ENCODE peak calls at places on chromosomes 3 and 15, in nine cellular contexts. S is GM20000; F is kidney epithelial cell; R is HTR-8/SVneo; Y is lung; J is neural progenitor cell; Z is left cardiac atrium; C is caudate nucleus; I is stimulated activated CD8-positive, alpha-beta memory T cell treated with anti-CD3 and anti-CD28 coated beads, Interleukin-15, amount 100 ng/mL, for 24 hours. V is an unnamed sample.

GRCh38 chr3:159413319-159413718 is 575.3 kb upstream of the IL12A start:
- DNase-seq in S (no peak), F (no peak), R (no peak), Y (no peak), J (no peak), Z (no peak), C (no peak), I (no peak), V (no peak)

GRCh38 chr3:2958553-2958952 is 151.6 kb downstream of the IL5RA start:
- DNase-seq in S (no peak), F (no peak), R (no peak), Y (no peak), J (no peak), Z (no peak), C (no peak), I (no peak), V (no peak)

GRCh38 chr15:60035344-60035743 is 31.2 kb downstream of the FOXB1 start:
- DNase-seq in S (no peak), F (no peak), R (no peak), Y (no peak), J (no peak), Z (no peak), C (no peak), I (no peak), V (no peak)

GRCh38 chr3:137948400-137949072 is 61.4 kb upstream of the CLDN18 start:
- DNase-seq in S (no peak), F (no peak), R (no peak), Y (no peak), J (no peak), Z (no peak), C (no peak), I (no peak), V (no peak)

GRCh38 chr3:36095238-36095637 is 285.1 kb upstream of the STAC start:
- DNase-seq in S (no peak), F (no peak), R (no peak), Y (no peak), J (no peak), Z (no peak), C (no peak), I (no peak), V (no peak)

GRCh38 chr15:66907826-66908502 is 157.4 kb upstream of the SMAD3 start:
- DNase-seq in S (no peak), F (no peak), R (no peak), Y (no peak), J (no peak), Z (peak), C (peak), I (no peak), V (no peak)

GRCh38 chr15:65083262-65083701 is 6.7 kb downstream of the KBTBD13 start:
- DNase-seq in S (no peak), F (no peak), R (no peak), Y (no peak), J (peak), Z (no peak), C (peak), I (no peak), V (no peak)

GRCh38 chr3:64311424-64311920 is 86.2 kb upstream of the PRICKLE2 start:
- DNase-seq in S (no peak), F (no peak), R (no peak), Y (no peak), J (no peak), Z (no peak), C (no peak), I (no peak), V (no peak)

GRCh38 chr15:45573961-45574629 is 13.1 kb upstream of the BLOC1S6 start:
- DNase-seq in S (no peak), F (no peak), R (peak), Y (no peak), J (peak), Z (no peak), C (no peak), I (no peak), V (no peak)

GRCh38 chr3:183085634-183086390 is 13.5 kb downstream of the MCCC1 start:
- DNase-seq in S (no peak), F (no peak), R (peak), Y (peak), J (peak), Z (no peak), C (no peak), I (no peak), V (no peak)

GRCh38 chr15:27410986-27411385 is 440.0 kb downstream of the GABRG3 start:
- DNase-seq in S (no peak), F (no peak), R (no peak), Y (no peak), J (no peak), Z (no peak), C (no peak), I (no peak), V (no peak)

GRCh38 chr3:141407043-141407442 is 38.7 kb downstream of the ZBTB38 start:
- DNase-seq in S (no peak), F (no peak), R (peak), Y (peak), J (no peak), Z (no peak), C (no peak), I (no peak), V (peak)

GRCh38 chr3:134250717-134251220 is at the start of gene RYK:
- DNase-seq in S (peak), F (no peak), R (peak), Y (peak), J (peak), Z (peak), C (peak), I (peak), V (no peak)

GRCh38 chr3:76943058-76943457 is 96.8 kb upstream of the ROBO2 start:
- DNase-seq in S (no peak), F (no peak), R (no peak), Y (no peak), J (no peak), Z (no peak), C (no peak), I (no peak), V (no peak)

GRCh38 chr3:58588030-58588614 is 10.9 kb upstream of the FAM107A start:
- DNase-seq in S (peak), F (no peak), R (peak), Y (no peak), J (peak), Z (no peak), C (no peak), I (no peak), V (no peak)

GRCh38 chr15:81573098-81573746 is 199.2 kb upstream of the TMC3 start:
- DNase-seq in S (no peak), F (no peak), R (no peak), Y (no peak), J (no peak), Z (no peak), C (no peak), I (no peak), V (no peak)

GRCh38 chr3:53162672-53163458 is 1.9 kb downstream of the PRKCD start:
- DNase-seq in S (peak), F (no peak), R (no peak), Y (no peak), J (no peak), Z (no peak), C (peak), I (no peak), V (no peak)

GRCh38 chr3:5021116-5021515 is 41.9 kb downstream of the BHLHE40 start:
- DNase-seq in S (no peak), F (no peak), R (no peak), Y (no peak), J (no peak), Z (no peak), C (no peak), I (no peak), V (no peak)

GRCh38 chr15:75753145-75753544 is 40.5 kb upstream of the CSPG4 start:
- DNase-seq in S (no peak), F (no peak), R (no peak), Y (no peak), J (no peak), Z (no peak), C (no peak), I (no peak), V (no peak)

GRCh38 chr3:129485681-129486056 is 42.8 kb upstream of the RHO start:
- DNase-seq in S (no peak), F (no peak), R (no peak), Y (peak), J (no peak), Z (peak), C (peak), I (no peak), V (peak)

GRCh38 chr3:53269888-53270880 is 14.4 kb upstream of the TKT start:
- DNase-seq in S (no peak), F (peak), R (peak), Y (peak), J (peak), Z (peak), C (peak), I (no peak), V (peak)

GRCh38 chr3:98884675-98885371 is 16.7 kb downstream of the DCBLD2 start:
- DNase-seq in S (no peak), F (no peak), R (no peak), Y (no peak), J (no peak), Z (no peak), C (no peak), I (no peak), V (no peak)

GRCh38 chr15:42152921-42153680 is 3.3 kb downstream of the PLA2G4F start:
- DNase-seq in S (no peak), F (no peak), R (no peak), Y (no peak), J (no peak), Z (no peak), C (no peak), I (no peak), V (no peak)

GRCh38 chr3:135240426-135240825 is 445.4 kb downstream of the EPHB1 start:
- DNase-seq in S (no peak), F (no peak), R (no peak), Y (no peak), J (peak), Z (no peak), C (no peak), I (no peak), V (no peak)

GRCh38 chr15:32747886-32748285 is 30.1 kb downstream of the GREM1 start:
- DNase-seq in S (no peak), F (no peak), R (no peak), Y (no peak), J (no peak), Z (no peak), C (no peak), I (no peak), V (no peak)

GRCh38 chr15:83919319-83919830 is 265.5 kb downstream of the ADAMTSL3 start:
- DNase-seq in S (peak), F (no peak), R (no peak), Y (no peak), J (no peak), Z (no peak), C (no peak), I (no peak), V (no peak)

GRCh38 chr15:55819397-55820034 is 76.6 kb upstream of the PRTG start:
- DNase-seq in S (no peak), F (no peak), R (no peak), Y (no peak), J (peak), Z (no peak), C (no peak), I (no peak), V (no peak)

GRCh38 chr3:181703701-181704420 is 7.9 kb upstream of the SOX2 start:
- DNase-seq in S (no peak), F (no peak), R (no peak), Y (no peak), J (peak), Z (no peak), C (peak), I (no peak), V (no peak)

GRCh38 chr15:62901916-62902554 is 140.5 kb upstream of the TPM1 start:
- DNase-seq in S (no peak), F (no peak), R (no peak), Y (no peak), J (no peak), Z (no peak), C (no peak), I (no peak), V (peak)

GRCh38 chr3:5563537-5564277 is 376.2 kb downstream of the EDEM1 start:
- DNase-seq in S (no peak), F (no peak), R (no peak), Y (no peak), J (no peak), Z (no peak), C (no peak), I (no peak), V (no peak)

GRCh38 chr3:146072824-146073223 is 88.2 kb downstream of the PLOD2 start:
- DNase-seq in S (no peak), F (no peak), R (no peak), Y (no peak), J (no peak), Z (no peak), C (no peak), I (no peak), V (no peak)

GRCh38 chr15:82146990-82147461 is 101.2 kb upstream of the MEX3B start:
- DNase-seq in S (no peak), F (peak), R (peak), Y (no peak), J (no peak), Z (no peak), C (no peak), I (no peak), V (peak)

GRCh38 chr3:62525276-62525675 is 151.9 kb upstream of the FEZF2 start:
- DNase-seq in S (no peak), F (no peak), R (no peak), Y (no peak), J (no peak), Z (no peak), C (no peak), I (no peak), V (peak)

GRCh38 chr3:138928727-138929372 is 18.1 kb downstream of the FOXL2 start:
- DNase-seq in S (no peak), F (no peak), R (no peak), Y (no peak), J (no peak), Z (no peak), C (no peak), I (no peak), V (no peak)

GRCh38 chr3:196969001-196969659 is 497 bp upstream of the PIGZ start:
- DNase-seq in S (peak), F (no peak), R (peak), Y (no peak), J (peak), Z (no peak), C (no peak), I (no peak), V (no peak)

GRCh38 chr15:28164876-28165275 is 65.8 kb upstream of the OCA2 start:
- DNase-seq in S (no peak), F (no peak), R (no peak), Y (no peak), J (no peak), Z (no peak), C (no peak), I (no peak), V (no peak)

GRCh38 chr15:41417418-41417811 is 520 bp downstream of the RTF1 start:
- DNase-seq in S (no peak), F (no peak), R (peak), Y (no peak), J (peak), Z (peak), C (peak), I (peak), V (no peak)

GRCh38 chr15:33194237-33194636 is 277 bp downstream of the FMN1 start:
- DNase-seq in S (no peak), F (no peak), R (no peak), Y (no peak), J (peak), Z (peak), C (no peak), I (no peak), V (no peak)

V was measured in keratinocyte.